ENCODE peak calls at places on chromosomes 3 and 15, in seven cellular contexts. One of them, this sample, is unnamed.

GRCh38 chr15:66770518-66771350 is 68.7 kb downstream of the SMAD6 start:
- DNase-seq in NCI-H446: peak
- DNase-seq in B cell: no peak
- DNase-seq in EH: no peak
- DNase-seq in tibial nerve: no peak
- DNase-seq in hepatic stellate cell: no peak
- DNase-seq in frontal cortex: no peak
- DNase-seq in this sample: no peak

GRCh38 chr3:195249057-195249770 is 21.7 kb downstream of the XXYLT1 start:
- DNase-seq in hepatic stellate cell: no peak
- DNase-seq in B cell: peak
- DNase-seq in tibial nerve: no peak
- DNase-seq in EH: no peak
- DNase-seq in NCI-H446: no peak
- DNase-seq in frontal cortex: no peak
- DNase-seq in this sample: no peak

GRCh38 chr15:100612539-100612938 is 10.2 kb downstream of the ASB7 start:
- DNase-seq in hepatic stellate cell: no peak
- DNase-seq in tibial nerve: no peak
- DNase-seq in B cell: no peak
- DNase-seq in NCI-H446: no peak
- DNase-seq in frontal cortex: no peak
- DNase-seq in EH: no peak
- DNase-seq in this sample: no peak

GRCh38 chr3:8069471-8069870 is 432.2 kb upstream of the LMCD1 start:
- DNase-seq in hepatic stellate cell: no peak
- DNase-seq in NCI-H446: no peak
- DNase-seq in B cell: no peak
- DNase-seq in frontal cortex: no peak
- DNase-seq in EH: no peak
- DNase-seq in tibial nerve: no peak
- DNase-seq in this sample: no peak

GRCh38 chr15:91911878-91912277 is 58.4 kb downstream of the SLCO3A1 start:
- DNase-seq in hepatic stellate cell: no peak
- DNase-seq in NCI-H446: no peak
- DNase-seq in frontal cortex: no peak
- DNase-seq in B cell: no peak
- DNase-seq in EH: no peak
- DNase-seq in tibial nerve: no peak
- DNase-seq in this sample: no peak

GRCh38 chr3:53236112-53236841 is 19.5 kb downstream of the TKT start:
- DNase-seq in hepatic stellate cell: peak
- DNase-seq in B cell: no peak
- DNase-seq in tibial nerve: peak
- DNase-seq in frontal cortex: peak
- DNase-seq in EH: peak
- DNase-seq in NCI-H446: no peak
- DNase-seq in this sample: peak

GRCh38 chr3:23244642-23245041 is 41.5 kb downstream of the UBE2E2 start:
- DNase-seq in B cell: no peak
- DNase-seq in frontal cortex: no peak
- DNase-seq in NCI-H446: no peak
- DNase-seq in EH: no peak
- DNase-seq in tibial nerve: no peak
- DNase-seq in hepatic stellate cell: no peak
- DNase-seq in this sample: no peak

GRCh38 chr15:66884661-66885237 is 180.7 kb upstream of the SMAD3 start:
- DNase-seq in EH: no peak
- DNase-seq in NCI-H446: no peak
- DNase-seq in hepatic stellate cell: no peak
- DNase-seq in frontal cortex: no peak
- DNase-seq in tibial nerve: no peak
- DNase-seq in B cell: no peak
- DNase-seq in this sample: no peak

GRCh38 chr15:43293402-43293801 is 26.7 kb upstream of the TGM5 start:
- DNase-seq in frontal cortex: no peak
- DNase-seq in NCI-H446: no peak
- DNase-seq in EH: no peak
- DNase-seq in tibial nerve: no peak
- DNase-seq in B cell: no peak
- DNase-seq in hepatic stellate cell: no peak
- DNase-seq in this sample: no peak

GRCh38 chr15:47991376-47991775 is 129.4 kb upstream of the SLC24A5 start:
- DNase-seq in frontal cortex: no peak
- DNase-seq in NCI-H446: peak
- DNase-seq in hepatic stellate cell: peak
- DNase-seq in B cell: no peak
- DNase-seq in tibial nerve: no peak
- DNase-seq in EH: peak
- DNase-seq in this sample: peak

GRCh38 chr3:120284702-120285507 is at the start of gene GPR156:
- DNase-seq in frontal cortex: peak
- DNase-seq in hepatic stellate cell: peak
- DNase-seq in tibial nerve: no peak
- DNase-seq in EH: peak
- DNase-seq in NCI-H446: peak
- DNase-seq in B cell: no peak
- DNase-seq in this sample: no peak

GRCh38 chr3:177448987-177449975 is 252.0 kb upstream of the TBL1XR1 start:
- DNase-seq in NCI-H446: no peak
- DNase-seq in hepatic stellate cell: no peak
- DNase-seq in tibial nerve: no peak
- DNase-seq in B cell: no peak
- DNase-seq in frontal cortex: no peak
- DNase-seq in EH: peak
- DNase-seq in this sample: no peak

GRCh38 chr3:35974872-35975271 is 335.5 kb downstream of the ARPP21 start:
- DNase-seq in EH: no peak
- DNase-seq in frontal cortex: no peak
- DNase-seq in hepatic stellate cell: no peak
- DNase-seq in B cell: no peak
- DNase-seq in tibial nerve: no peak
- DNase-seq in NCI-H446: no peak
- DNase-seq in this sample: no peak

GRCh38 chr3:97721446-97721845 is 43.1 kb upstream of the ARL6 start:
- DNase-seq in NCI-H446: peak
- DNase-seq in tibial nerve: no peak
- DNase-seq in frontal cortex: no peak
- DNase-seq in B cell: no peak
- DNase-seq in EH: no peak
- DNase-seq in hepatic stellate cell: no peak
- DNase-seq in this sample: peak

This sample was measured in COLO829.